ENCODE peak calls at places on chromosomes 4 and X, in eight cellular contexts. M is adrenal gland, G is lower leg skin, D is K562, V is sigmoid colon, T is body of pancreas, P is A549, A is IMR-90. E is an unnamed sample.

GRCh38 chrX:20527458-20528099 is 260.9 kb upstream of the RPS6KA3 start:
- DNase-seq in M (no peak), G (no peak), D (peak; percentile 4), V (no peak), T (no peak), P (peak; percentile 38), A (peak; percentile 38), E (peak; percentile 24)

GRCh38 chrX:70504772-70505450 is 60.3 kb downstream of the DLG3 start:
- DNase-seq in M (no peak), G (no peak), D (no peak), V (no peak), T (no peak), P (no peak), A (no peak), E (no peak)

GRCh38 chr4:176563591-176563990 is 229.1 kb downstream of the VEGFC start:
- DNase-seq in M (no peak), G (no peak), D (no peak), V (no peak), T (no peak), P (peak; percentile 80), A (peak; percentile 33), E (no peak)

GRCh38 chrX:149092179-149092578 is 412.9 kb downstream of the IDS start:
- DNase-seq in M (no peak), G (no peak), D (no peak), V (no peak), T (no peak), P (no peak), A (no peak), E (no peak)

GRCh38 chr4:29578329-29578728 is 1141.8 kb upstream of the PCDH7 start:
- DNase-seq in M (no peak), G (no peak), D (no peak), V (no peak), T (no peak), P (no peak), A (no peak), E (no peak)

GRCh38 chrX:17082831-17083230 is 136.4 kb downstream of the REPS2 start:
- DNase-seq in M (no peak), G (no peak), D (peak; percentile 21), V (no peak), T (no peak), P (peak; percentile 42), A (no peak), E (no peak)

GRCh38 chrX:45765726-45766125 is 565.0 kb upstream of the DIPK2B start:
- DNase-seq in M (no peak), G (no peak), D (no peak), V (no peak), T (no peak), P (no peak), A (no peak), E (no peak)

GRCh38 chr4:38943355-38943754 is 75.7 kb downstream of the FAM114A1 start:
- DNase-seq in M (peak; percentile 23), G (no peak), D (no peak), V (peak; percentile 98), T (peak; percentile 31), P (no peak), A (peak; percentile 85), E (no peak)

GRCh38 chrX:370963-371745 is 15.6 kb downstream of the PPP2R3B start:
- DNase-seq in M (no peak), G (no peak), D (no peak), V (no peak), T (no peak), P (no peak), A (no peak), E (no peak)

DNA sequence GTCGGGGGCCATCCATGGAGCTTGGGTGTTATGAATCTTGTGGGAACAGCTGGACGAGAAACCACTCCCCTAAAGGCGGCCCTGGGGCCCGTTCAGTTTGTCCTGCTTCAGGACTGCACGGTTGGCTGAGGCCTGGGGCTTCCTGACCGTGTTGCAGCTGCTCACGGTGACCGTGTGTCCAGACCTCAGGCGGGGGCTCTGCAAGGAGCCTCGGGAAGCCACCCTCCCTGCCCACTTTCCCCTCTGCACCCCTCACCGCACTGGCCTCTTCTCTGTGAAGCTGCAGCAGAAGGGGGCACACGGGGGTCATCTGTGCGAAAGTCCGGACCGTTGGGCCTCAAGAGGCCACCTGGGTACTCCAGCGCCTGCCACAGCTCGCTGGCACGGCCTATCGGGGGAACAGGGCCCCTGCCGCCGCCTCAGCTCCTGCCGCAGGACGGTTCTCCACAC is 29.4 kb downstream of the UVSSA start:
- DNase-seq in M (no peak), G (no peak), D (no peak), V (peak; percentile 45), T (peak; percentile 8), P (no peak), A (no peak), E (no peak)
- TF ChIP-seq POLR2A in M (no peak), G (no peak), D (no peak), V (no peak), T (no peak), P (no peak), A (no peak), E (no peak)

GRCh38 chr4:5711479-5712184 is 631 bp downstream of the EVC start:
- DNase-seq in M (peak; percentile 32), G (no peak), D (peak; percentile 33), V (peak; percentile 77), T (peak; percentile 29), P (peak; percentile 55), A (peak; percentile 51), E (peak; percentile 25)

GRCh38 chr4:5708829-5709680 is 696 bp upstream of the EVC2 start:
- DNase-seq in M (no peak), G (no peak), D (no peak), V (peak; percentile 82), T (no peak), P (no peak), A (no peak), E (peak; percentile 17)

GRCh38 chr4:5710962-5711478 is at the start of gene EVC:
- DNase-seq in M (peak; percentile 61), G (peak; percentile 78), D (peak; percentile 73), V (peak; percentile 94), T (peak; percentile 78), P (peak; percentile 70), A (peak; percentile 74), E (peak; percentile 87)

GRCh38 chr4:5708171-5708828 is at the start of gene EVC2:
- DNase-seq in M (peak; percentile 25), G (no peak), D (peak; percentile 48), V (peak; percentile 91), T (peak; percentile 72), P (peak; percentile 27), A (peak; percentile 46), E (peak; percentile 80)

DNA sequence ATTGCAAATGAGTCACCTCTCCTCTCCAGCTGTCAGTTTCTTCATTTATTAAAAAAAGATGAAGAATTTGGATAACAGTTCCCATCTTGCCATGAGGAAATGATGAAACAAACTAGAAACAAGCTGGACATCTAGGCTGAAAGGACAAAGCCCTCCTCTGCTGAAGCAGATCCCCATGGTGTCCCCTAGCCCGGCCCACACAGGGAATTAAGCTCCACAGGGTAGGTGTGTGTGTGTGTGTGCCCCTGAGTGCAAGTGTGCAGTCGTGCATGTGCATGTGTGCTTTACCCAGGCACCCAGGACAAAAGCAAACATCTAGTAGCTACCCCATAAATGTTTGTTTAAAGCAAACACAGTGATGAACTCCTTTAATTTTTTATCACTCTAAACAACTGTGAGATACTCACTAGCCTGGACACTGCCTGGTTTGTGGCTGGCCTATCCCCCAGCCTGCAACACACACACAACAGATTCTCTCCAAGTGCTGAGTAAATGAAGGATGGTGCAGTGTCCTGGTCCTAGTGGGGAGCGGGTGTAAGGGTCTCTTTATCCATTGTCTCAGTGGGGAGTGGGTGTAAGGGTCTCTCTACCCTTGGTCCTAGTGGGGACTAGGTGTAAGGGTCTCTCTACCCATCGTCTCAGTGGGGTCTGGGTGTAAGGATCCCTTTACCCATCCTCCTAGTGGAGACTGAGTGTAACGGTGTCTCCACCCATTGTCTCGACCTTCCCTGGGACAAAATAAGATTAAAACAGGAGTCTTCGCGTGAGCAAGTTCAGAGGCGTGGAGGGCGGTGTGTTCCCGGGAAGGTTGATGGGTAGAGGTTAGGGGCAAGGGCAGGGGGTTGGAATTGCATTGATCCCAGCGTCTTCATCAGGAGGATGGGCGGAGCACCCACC is 688 bp upstream of the EVC start:
- DNase-seq in M (no peak), G (no peak), D (no peak), V (no peak), T (no peak), P (peak; percentile 33), A (peak; percentile 18), E (no peak)
- TF ChIP-seq CTCF in M (peak; percentile 19), G (no peak), D (no peak), V (peak; percentile 33), T (peak; percentile 14), P (no peak), A (peak; percentile 32), E (no peak)

DNA sequence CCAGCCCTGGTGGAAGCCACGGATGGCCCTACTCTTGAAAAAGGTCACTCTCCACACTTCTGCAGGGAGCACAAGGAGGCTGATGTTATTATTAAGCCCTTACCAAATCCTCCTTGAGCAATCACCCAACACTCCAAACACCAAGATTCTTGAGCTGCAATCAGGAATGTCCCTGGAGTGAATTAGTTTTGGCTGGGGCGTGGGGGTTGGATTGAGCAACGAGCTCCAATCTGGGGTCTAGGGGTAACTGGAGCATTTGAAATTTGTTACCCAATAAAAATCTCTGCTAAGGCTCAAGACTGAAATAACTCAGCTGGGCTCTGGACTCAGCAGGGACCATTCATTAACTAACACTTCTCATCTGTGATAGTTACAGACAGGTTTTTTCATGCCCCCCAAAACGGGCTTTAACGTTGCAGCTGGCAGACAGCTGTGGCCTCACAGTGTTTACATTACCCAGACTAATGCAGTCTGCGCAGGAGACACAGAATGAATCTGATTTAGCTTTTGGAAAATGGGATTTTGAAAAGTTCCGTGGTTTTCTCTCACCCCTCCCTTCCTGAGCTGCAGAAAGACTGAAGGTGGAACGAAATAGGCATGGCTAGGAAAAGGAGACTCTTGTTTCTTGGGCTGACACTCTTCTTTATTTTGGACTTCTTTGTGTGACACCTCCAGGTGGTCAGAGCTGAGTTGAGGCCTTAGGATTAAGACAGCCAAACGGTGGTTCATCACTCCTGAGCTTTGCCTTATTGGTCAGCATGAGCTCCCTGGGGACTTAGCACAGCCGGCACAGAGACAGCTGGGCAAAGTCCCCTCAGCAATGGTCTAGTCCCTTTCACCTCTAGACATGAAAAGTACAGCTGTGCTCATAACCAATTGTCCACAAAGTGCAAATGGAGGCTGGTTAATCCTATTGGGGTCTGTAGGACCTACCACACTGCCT is 26.6 kb downstream of the PLAC1 start:
- DNase-seq in M (no peak), G (peak; percentile 12), D (no peak), V (peak; percentile 81), T (no peak), P (no peak), A (peak; percentile 76), E (peak; percentile 31)
- TF ChIP-seq POLR2A in M (no peak), G (no peak), D (no peak), V (no peak), T (no peak), P (no peak), A (no peak), E (no peak)

DNA sequence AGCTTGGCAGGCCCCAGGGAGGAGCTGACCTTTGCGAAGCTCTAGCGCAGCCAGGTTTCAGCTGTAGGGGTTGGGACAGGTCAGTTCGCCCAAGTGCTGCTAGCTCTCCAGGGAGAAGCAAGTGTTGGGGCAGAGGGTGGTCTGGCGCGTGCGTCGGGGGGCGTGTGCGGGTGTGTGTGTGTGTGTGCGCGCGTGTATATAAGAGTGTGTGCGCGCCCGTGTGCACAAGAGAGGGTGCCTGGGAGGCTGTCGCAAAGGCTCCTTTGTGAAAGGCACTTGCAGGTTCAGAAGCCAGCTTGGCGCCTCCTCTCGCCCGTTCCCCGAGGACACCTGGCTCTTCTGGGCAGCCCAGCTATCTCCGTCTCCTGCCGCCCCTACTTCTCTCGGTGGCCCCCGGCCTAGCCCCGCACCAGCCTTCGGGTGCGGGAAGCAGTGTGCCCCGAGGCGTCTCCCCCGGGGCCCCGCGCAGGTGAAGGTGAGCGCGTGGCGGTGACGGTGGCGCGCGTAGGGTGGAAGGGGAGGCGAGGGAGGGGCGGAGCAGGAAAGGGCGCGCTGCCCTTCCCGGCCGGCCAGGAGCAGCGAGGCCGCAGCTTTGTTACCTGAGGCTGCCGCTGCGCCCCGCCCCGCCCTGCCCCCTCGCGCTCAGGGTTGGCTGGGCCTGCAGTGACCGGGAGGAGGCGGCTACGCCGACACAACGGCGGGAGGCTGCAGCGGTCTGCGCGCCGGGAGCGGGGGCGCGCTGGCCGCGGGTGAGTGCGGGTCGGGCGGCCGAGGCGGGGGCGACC is at the start of gene FHDC1:
- DNase-seq in M (no peak), G (no peak), D (peak; percentile 80), V (no peak), T (peak; percentile 90), P (peak; percentile 35), A (no peak), E (peak; percentile 95)
- TF ChIP-seq CTCF in M (no peak), G (no peak), D (peak; percentile 27), V (no peak), T (no peak), P (no peak), A (no peak), E (peak; percentile 8)

E was measured in thyroid gland.